ENCODE peak calls at places on chromosome 15, in six cellular contexts. Z, Q, H, I, T and X are unnamed samples.
A peak's percentile ranks its signal among the peaks of the same experiment; 100 is the strongest.

GRCh38 chr15:98692213-98692612 is 43.9 kb downstream of the IGF1R start:
- DNase-seq in Z (no peak), Q (no peak), H (no peak), I (no peak), T (no peak), X (no peak)

GRCh38 chr15:88274534-88275460 is 18.3 kb upstream of the NTRK3 start:
- DNase-seq in Z (peak; percentile 62), Q (peak; percentile 21), H (peak; percentile 64), I (no peak), T (peak; percentile 83), X (no peak)

GRCh38 chr15:53739651-53740050 is 19.8 kb downstream of the WDR72 start:
- DNase-seq in Z (peak; percentile 39), Q (no peak), H (no peak), I (no peak), T (peak; percentile 27), X (no peak)

GRCh38 chr15:85743392-85744045 is 51.2 kb downstream of the KLHL25 start:
- DNase-seq in Z (peak; percentile 12), Q (no peak), H (no peak), I (no peak), T (no peak), X (no peak)

GRCh38 chr15:88604972-88605506 is 16.1 kb upstream of the AEN start:
- DNase-seq in Z (no peak), Q (no peak), H (no peak), I (no peak), T (no peak), X (no peak)

GRCh38 chr15:67840747-67841634 is 1.1 kb upstream of the RNU6-1 start:
- DNase-seq in Z (peak; percentile 48), Q (no peak), H (peak; percentile 69), I (no peak), T (no peak), X (no peak)

GRCh38 chr15:94709319-94709718 is 478.0 kb downstream of the MCTP2 start:
- DNase-seq in Z (no peak), Q (no peak), H (no peak), I (no peak), T (no peak), X (no peak)

GRCh38 chr15:89628301-89628700 is 27.0 kb downstream of the KIF7 start:
- DNase-seq in Z (no peak), Q (no peak), H (no peak), I (no peak), T (no peak), X (no peak)

GRCh38 chr15:29935296-29936020 is 113.2 kb upstream of the TJP1 start:
- DNase-seq in Z (peak; percentile 23), Q (no peak), H (peak; percentile 56), I (no peak), T (peak; percentile 18), X (no peak)
- TF ChIP-seq CTCF in Z (no peak), Q (peak; percentile 10), H (no peak), I (no peak), T (no peak), X (no peak)

DNA sequence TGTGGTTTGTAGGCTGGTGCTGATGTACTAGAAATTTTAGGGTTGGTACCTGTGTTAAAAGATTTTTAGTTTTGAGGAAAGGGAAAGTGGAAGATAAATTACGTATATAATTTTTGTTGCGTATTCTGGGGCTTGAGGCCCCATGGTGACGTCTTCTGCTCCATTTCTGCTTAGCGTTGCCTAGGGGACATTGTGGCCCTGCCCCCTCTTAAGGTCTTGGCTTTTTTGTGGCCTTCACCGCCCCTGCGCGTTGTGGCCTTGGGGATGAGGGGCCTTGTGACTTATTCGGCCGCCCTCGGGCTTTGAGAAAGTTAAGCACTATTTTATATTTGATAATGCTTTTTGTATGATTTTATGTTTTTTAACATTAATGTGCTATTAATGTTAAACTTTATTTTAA is 182.0 kb downstream of the KLF13 start:
- DNase-seq in Z (no peak), Q (no peak), H (no peak), I (no peak), T (no peak), X (no peak)
- TF ChIP-seq CTCF in Z (no peak), Q (no peak), H (no peak), I (no peak), T (no peak), X (no peak)

DNA sequence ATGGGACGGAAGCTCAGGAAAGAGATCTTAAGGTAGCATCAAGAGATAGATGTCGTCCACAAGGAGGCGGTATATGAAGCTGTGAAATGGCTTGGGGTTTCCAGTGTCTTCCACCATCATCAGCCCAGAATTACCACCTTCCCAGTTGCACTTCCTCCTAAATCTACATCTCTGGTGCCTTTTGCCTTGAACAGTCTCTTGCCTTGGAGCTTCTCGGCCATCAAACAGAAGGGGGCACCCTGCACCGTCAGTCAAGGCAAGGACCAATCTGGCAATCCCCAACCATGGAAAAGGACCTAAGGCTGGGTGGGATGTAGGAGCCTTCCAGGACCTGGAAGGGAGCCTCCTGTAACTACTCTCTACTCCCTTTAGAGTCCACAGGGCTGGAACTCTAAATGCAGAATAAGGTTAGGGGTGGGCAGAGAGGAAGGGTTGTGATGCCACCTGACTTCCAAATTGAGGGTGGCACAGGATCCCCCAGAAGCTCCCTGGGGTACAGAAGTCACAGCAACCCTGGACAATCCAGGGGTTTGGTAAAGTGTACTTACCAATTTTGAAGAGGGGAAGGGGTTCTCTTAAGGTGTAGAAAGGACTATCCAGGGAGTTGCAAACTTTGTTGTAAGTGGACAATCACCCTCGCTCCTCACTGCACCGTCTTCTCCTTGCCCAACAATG is 1.0 kb upstream of the RYR3 start:
- DNase-seq in Z (no peak), Q (no peak), H (peak; percentile 2), I (no peak), T (no peak), X (no peak)
- TF ChIP-seq CTCF in Z (no peak), Q (no peak), H (peak; percentile 23), I (peak; percentile 32), T (no peak), X (peak; percentile 3)

DNA sequence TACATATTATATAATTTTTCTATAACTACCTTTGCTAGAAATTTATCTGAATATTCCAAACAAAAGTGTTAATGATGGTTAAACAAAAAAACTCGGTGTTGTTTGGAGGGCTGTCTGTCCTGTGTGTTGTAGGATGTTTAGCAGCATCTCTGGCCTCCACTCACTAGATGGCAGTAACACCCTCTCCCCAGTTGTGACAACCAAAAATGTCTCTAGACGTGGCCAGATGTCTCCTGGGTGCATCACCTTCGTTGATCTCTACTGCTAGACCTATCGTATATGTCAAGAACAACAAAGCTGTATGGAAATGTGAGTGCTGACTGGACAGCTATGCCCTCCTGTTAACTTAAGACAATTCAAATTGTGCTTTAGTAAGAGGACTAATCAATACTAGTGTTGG is 14.1 kb downstream of the ANKRD34C start:
- DNase-seq in Z (no peak), Q (no peak), H (no peak), I (no peak), T (no peak), X (no peak)
- TF ChIP-seq CTCF in Z (no peak), Q (peak; percentile 13), H (no peak), I (no peak), T (no peak), X (no peak)

DNA sequence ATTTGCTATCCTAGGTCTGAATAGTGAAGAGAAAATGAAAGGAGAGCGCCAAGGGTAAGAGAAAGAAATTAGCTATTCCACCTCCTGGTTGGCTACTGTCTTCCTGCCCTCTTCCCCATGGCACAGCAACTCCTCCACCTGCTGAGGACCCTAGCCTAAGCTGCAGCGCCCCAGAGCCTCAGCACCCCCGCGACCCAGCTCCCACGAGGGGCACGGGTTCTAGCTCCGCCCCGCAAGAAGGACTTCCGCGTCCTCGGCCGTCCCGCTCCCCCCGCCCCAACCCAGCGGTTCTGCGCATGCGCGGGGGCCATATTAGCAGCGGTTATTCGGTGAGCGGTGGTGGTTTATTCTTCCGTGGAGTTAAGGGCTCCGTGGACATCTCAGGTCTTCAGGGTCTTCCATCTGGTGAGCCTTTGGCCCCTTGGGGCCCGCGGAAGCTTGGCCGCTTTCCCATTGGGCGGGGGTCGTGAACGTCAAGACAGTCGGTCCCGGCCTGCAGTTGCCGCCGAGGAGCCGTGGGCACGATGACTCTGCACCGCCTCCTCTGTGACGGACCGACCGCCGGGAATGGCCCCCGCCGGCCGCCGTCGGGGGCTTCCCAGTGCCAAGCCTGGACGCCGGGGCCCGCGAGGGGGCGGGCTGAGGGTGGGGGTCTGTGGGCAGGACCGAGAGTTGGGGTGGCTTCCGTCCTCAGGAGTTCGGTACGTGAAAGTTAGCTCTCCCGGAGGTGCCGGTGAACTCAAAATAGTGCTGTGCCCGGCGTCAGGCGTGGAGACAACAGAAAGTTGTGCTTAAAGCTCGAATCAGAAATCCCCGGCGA is at the start of gene PSMA4:
- DNase-seq in Z (peak; percentile 87), Q (peak; percentile 66), H (peak; percentile 93), I (peak; percentile 80), T (peak; percentile 95), X (no peak)
- TF ChIP-seq CTCF in Z (no peak), Q (peak; percentile 15), H (no peak), I (peak; percentile 18), T (no peak), X (no peak)

GRCh38 chr15:72835289-72835890 is 51.8 kb upstream of the ADPGK start:
- DNase-seq in Z (no peak), Q (no peak), H (no peak), I (no peak), T (peak; percentile 6), X (no peak)
- TF ChIP-seq CTCF in Z (no peak), Q (peak; percentile 6), H (peak; percentile 19), I (no peak), T (peak; percentile 32), X (no peak)

GRCh38 chr15:71232411-71232810 is 117.1 kb downstream of the THSD4 start:
- DNase-seq in Z (no peak), Q (no peak), H (peak; percentile 48), I (no peak), T (no peak), X (no peak)

GRCh38 chr15:71238926-71239325 is 123.7 kb downstream of the THSD4 start:
- DNase-seq in Z (no peak), Q (no peak), H (no peak), I (no peak), T (no peak), X (no peak)

GRCh38 chr15:71242292-71242691 is 127.0 kb downstream of the THSD4 start:
- DNase-seq in Z (no peak), Q (no peak), H (no peak), I (no peak), T (no peak), X (no peak)

GRCh38 chr15:71239592-71240364 is 124.5 kb downstream of the THSD4 start:
- DNase-seq in Z (no peak), Q (peak; percentile 39), H (no peak), I (no peak), T (no peak), X (no peak)

GRCh38 chr15:71237456-71238188 is 122.4 kb downstream of the THSD4 start:
- DNase-seq in Z (no peak), Q (peak; percentile 51), H (peak; percentile 92), I (no peak), T (no peak), X (peak; percentile 88)
- TF ChIP-seq CTCF in Z (no peak), Q (no peak), H (no peak), I (no peak), T (no peak), X (no peak)